ENCODE peak calls at places on chromosomes 11 and 22, in nine cellular contexts. L is activated CD4-positive, alpha-beta T cell treated with anti-CD3 and anti-CD28 coated beads, Interleukin-2, amount 10 ng/mL, durations not matched to agents 7 days and 5 days; M is mucosa of gallbladder; H is anterior cingulate cortex; O is mucosa of descending colon; X is HS-27A; R is heart left ventricle; N is dermis blood vessel endothelial cell; G is iris pigment epithelial cell. T is an unnamed sample.

GRCh38 chr11:119175493-119176077 is 7.1 kb downstream of the NLRX1 start:
- DNase-seq in O (no peak), R (no peak), H (no peak), M (no peak), G (peak), L (no peak), N (peak), X (no peak), T (peak)

GRCh38 chr11:117818036-117818858 is 6.3 kb downstream of the FXYD2 start:
- DNase-seq in G (peak), X (no peak), H (no peak), R (peak), L (peak), M (peak), O (no peak), N (peak), T (no peak)

GRCh38 chr11:97611345-97611744 is 1221.5 kb downstream of the JRKL start:
- DNase-seq in O (no peak), H (no peak), G (no peak), N (no peak), X (no peak), M (no peak), R (no peak), L (no peak), T (no peak)

GRCh38 chr22:37502342-37503182 is 16.4 kb upstream of the MFNG start:
- DNase-seq in X (no peak), G (no peak), L (no peak), R (no peak), M (peak), N (peak), O (peak), H (no peak), T (peak)

GRCh38 chr11:80317612-80318011 is 876.8 kb upstream of the TENM4 start:
- DNase-seq in M (no peak), N (no peak), L (no peak), H (no peak), O (no peak), X (no peak), R (no peak), G (no peak), T (no peak)

GRCh38 chr11:2586793-2587131 is 113.0 kb downstream of the KCNQ1OT1 start:
- DNase-seq in H (no peak), L (no peak), R (no peak), O (peak), N (no peak), M (no peak), G (no peak), X (no peak), T (peak)

GRCh38 chr22:30945653-30946052 is 22.9 kb downstream of the MORC2 start:
- DNase-seq in R (no peak), H (no peak), X (no peak), O (no peak), N (no peak), M (no peak), L (no peak), G (no peak), T (no peak)

GRCh38 chr11:62680825-62681240 is 2.0 kb upstream of the UBXN1 start:
- DNase-seq in O (no peak), M (peak), N (peak), X (no peak), G (peak), L (peak), H (no peak), R (peak), T (peak)

GRCh38 chr11:17873571-17873970 is 139.0 kb downstream of the KCNC1 start:
- DNase-seq in H (no peak), X (no peak), L (no peak), R (no peak), M (no peak), N (peak), O (no peak), G (no peak), T (no peak)

GRCh38 chr11:102320679-102321078 is 3.4 kb downstream of the BIRC3 start:
- DNase-seq in R (no peak), G (no peak), X (no peak), O (no peak), M (no peak), N (no peak), L (no peak), H (peak), T (no peak)

GRCh38 chr11:11332141-11332710 is 20.8 kb downstream of the CSNK2A3 start:
- DNase-seq in R (no peak), M (no peak), H (no peak), G (no peak), X (no peak), N (no peak), L (no peak), O (no peak), T (no peak)

GRCh38 chr11:21485426-21485825 is 707.5 kb upstream of the ANO5 start:
- DNase-seq in O (no peak), H (no peak), M (no peak), G (no peak), N (no peak), X (no peak), R (no peak), L (no peak), T (no peak)

GRCh38 chr22:49922926-49923325 is 4.5 kb downstream of the CRELD2 start:
- DNase-seq in X (no peak), R (no peak), N (no peak), G (no peak), L (no peak), O (peak), M (no peak), H (no peak), T (no peak)

GRCh38 chr11:102794382-102794781 is 3.6 kb downstream of the MMP1 start:
- DNase-seq in X (no peak), L (no peak), G (peak), O (no peak), R (no peak), N (peak), H (no peak), M (no peak), T (peak)

T was measured in WERI-Rb-1.